ENCODE peak calls at places on chromosomes 3 and 15, in six cellular contexts. Y is esophagus muscularis mucosa, K is upper lobe of left lung, W is transverse colon, T is ovary, Q is tibial nerve. I is an unnamed sample. For H3K4me1, the result is how much of the 10 kb centered on the place peaks cover.

GRCh38 chr15:91258436-91258779 is 158.4 kb downstream of the SV2B start:
- DNase-seq in Y (no peak), K (no peak), W (no peak), T (no peak), Q (no peak), I (no peak)

GRCh38 chr3:15796771-15797599 is 794 bp downstream of the ANKRD28 start:
- DNase-seq in Y (no peak), K (no peak), W (no peak), T (no peak), Q (no peak), I (no peak)

GRCh38 chr15:76994496-76994895 is 430 bp upstream of the PSTPIP1 start:
- DNase-seq in Y (no peak), K (no peak), W (peak), T (peak), Q (no peak), I (no peak)

GRCh38 chr15:70466895-70467529 is 296.3 kb downstream of the UACA start:
- DNase-seq in Y (no peak), K (peak), W (peak), T (peak), Q (peak), I (peak)

GRCh38 chr3:139117883-139118760 is 73.4 kb upstream of the PRR23C start:
- DNase-seq in Y (peak), K (no peak), W (no peak), T (no peak), Q (no peak), I (no peak)

GRCh38 chr3:89139901-89140300 is 32.5 kb downstream of the EPHA3 start:
- DNase-seq in Y (no peak), K (no peak), W (no peak), T (no peak), Q (no peak), I (no peak)

GRCh38 chr15:45180648-45181436 is 6.9 kb downstream of the SHF start:
- DNase-seq in Y (no peak), K (no peak), W (no peak), T (no peak), Q (no peak), I (no peak)

GRCh38 chr15:96849501-96849900 is 519.0 kb downstream of the NR2F2 start:
- DNase-seq in Y (no peak), K (no peak), W (no peak), T (no peak), Q (no peak), I (no peak)

GRCh38 chr3:67897686-67898336 is 243.4 kb upstream of the SUCLG2 start:
- DNase-seq in Y (no peak), K (no peak), W (no peak), T (no peak), Q (no peak), I (no peak)

GRCh38 chr3:14768881-14769280 is 49.9 kb upstream of the FGD5 start:
- DNase-seq in Y (peak), K (no peak), W (no peak), T (peak), Q (no peak), I (no peak)

GRCh38 chr15:69637818-69638217 is 185.2 kb downstream of the RPLP1 start:
- DNase-seq in Y (peak), K (no peak), W (no peak), T (no peak), Q (no peak), I (no peak)

GRCh38 chr3:35505772-35506171 is 133.6 kb upstream of the ARPP21 start:
- DNase-seq in Y (no peak), K (no peak), W (no peak), T (no peak), Q (no peak), I (no peak)

GRCh38 chr3:88132894-88133293 is 16.9 kb upstream of the C3orf38 start:
- DNase-seq in Y (no peak), K (no peak), W (no peak), T (no peak), Q (no peak), I (no peak)

GRCh38 chr15:78715930-78716329 is 74.9 kb upstream of the CHRNB4 start:
- DNase-seq in Y (peak), K (no peak), W (no peak), T (no peak), Q (no peak), I (no peak)

GRCh38 chr15:91055548-91056331 is 33.3 kb upstream of the VPS33B start:
- DNase-seq in Y (no peak), K (peak), W (peak), T (no peak), Q (peak), I (no peak)

GRCh38 chr3:160140756-160141155 is 84.5 kb upstream of the C3orf80 start:
- DNase-seq in Y (no peak), K (no peak), W (no peak), T (no peak), Q (no peak), I (no peak)

GRCh38 chr3:147049305-147049704 is 357.0 kb downstream of the ZIC4 start:
- DNase-seq in Y (no peak), K (no peak), W (no peak), T (no peak), Q (no peak), I (no peak)

GRCh38 chr3:196648856-196649255 is 9.4 kb downstream of the NRROS start:
- DNase-seq in Y (no peak), K (no peak), W (no peak), T (no peak), Q (no peak), I (no peak)

GRCh38 chr3:184780981-184781515 is 30.9 kb upstream of the VPS8 start:
- DNase-seq in Y (no peak), K (no peak), W (no peak), T (no peak), Q (no peak), I (no peak)

GRCh38 chr3:124831631-124832184 is 55.5 kb downstream of the ITGB5 start:
- DNase-seq in Y (no peak), K (no peak), W (no peak), T (no peak), Q (no peak), I (no peak)

GRCh38 chr3:124829175-124829818 is 57.9 kb downstream of the ITGB5 start:
- DNase-seq in Y (no peak), K (no peak), W (no peak), T (no peak), Q (peak), I (no peak)

GRCh38 chr3:124826703-124827102 is 60.5 kb downstream of the ITGB5 start:
- DNase-seq in Y (no peak), K (no peak), W (no peak), T (no peak), Q (no peak), I (peak)

GRCh38 chr3:124832782-124833709 is 54.1 kb downstream of the ITGB5 start:
- DNase-seq in Y (no peak), K (no peak), W (no peak), T (no peak), Q (no peak), I (no peak)

GRCh38 chr3:124829819-124830554 is 57.2 kb downstream of the ITGB5 start:
- DNase-seq in Y (no peak), K (no peak), W (no peak), T (no peak), Q (no peak), I (no peak)
- H3K4me1 ChIP-seq in Y (half or more), K (under half), W (under half), T (under half), Q (under half), I (under half)

GRCh38 chr3:42804113-42804830 is at the start of gene HIGD1A:
- DNase-seq in Y (peak), K (peak), W (peak), T (peak), Q (peak), I (peak)
- TF ChIP-seq POLR2A in Y (peak), K (peak), W (peak), T (peak), Q (peak), I (peak)

DNA sequence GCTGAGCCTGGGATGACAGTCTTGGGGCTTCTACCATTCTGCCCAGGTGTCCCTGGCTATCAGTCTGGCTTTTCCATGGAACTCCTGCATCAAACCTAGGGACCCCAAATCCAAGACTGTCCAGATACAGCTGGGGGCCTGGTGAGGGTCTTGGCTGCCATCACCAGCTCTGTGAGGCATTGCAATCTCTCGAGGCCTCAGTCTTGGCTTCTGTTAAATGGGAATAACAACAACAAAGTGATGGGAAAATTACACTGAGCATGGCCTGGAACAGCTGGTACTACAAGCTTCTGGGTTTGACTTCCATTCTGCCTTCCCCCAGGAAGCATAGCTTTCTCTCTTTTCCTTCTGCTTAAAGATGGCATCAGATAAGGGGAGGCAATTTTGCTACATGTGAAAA is 50.0 kb upstream of the LCTL start:
- DNase-seq in Y (no peak), K (no peak), W (no peak), T (no peak), Q (no peak), I (no peak)
- H3K4me1 ChIP-seq in Y (under half), K (under half), W (under half), T (under half), Q (under half), I (under half)

GRCh38 chr3:12895391-12896205 is 54.2 kb upstream of the RPL32 start:
- DNase-seq in Y (no peak), K (no peak), W (no peak), T (no peak), Q (no peak), I (no peak)
- TF ChIP-seq POLR2A in Y (no peak), K (no peak), W (no peak), T (no peak), Q (no peak), I (no peak)